ENCODE peak calls at places on chromosomes 1 and 21, in nine cellular contexts. Z is body of pancreas; F is naive thymus-derived CD4-positive, alpha-beta T cell; P is cardiac muscle cell; R is CD8-positive, alpha-beta T cell; K is psoas muscle; N is fibroblast of lung; Y is IMR-90; T is left ventricle myocardium inferior. M is an unnamed sample.
A peak's percentile ranks its signal among the peaks of the same experiment; 100 is the strongest.

GRCh38 chr1:220327106-220327505 is 54.9 kb upstream of the RAB3GAP2 start:
- DNase-seq in Z (no peak), F (no peak), P (no peak), R (no peak), K (no peak), N (no peak), Y (no peak), T (no peak), M (no peak)

GRCh38 chr1:234601217-234602017 is 8.6 kb downstream of the IRF2BP2 start:
- DNase-seq in Z (no peak), F (peak; percentile 73), P (peak; percentile 63), R (no peak), K (no peak), N (peak; percentile 52), Y (peak; percentile 66), T (no peak), M (no peak)

GRCh38 chr1:17195731-17196130 is 9.2 kb upstream of the PADI1 start:
- DNase-seq in Z (no peak), F (no peak), P (no peak), R (no peak), K (peak; percentile 23), N (no peak), Y (no peak), T (no peak), M (no peak)

GRCh38 chr1:164846731-164847691 is 288.0 kb downstream of the PBX1 start:
- DNase-seq in Z (no peak), F (no peak), P (no peak), R (no peak), K (no peak), N (no peak), Y (no peak), T (no peak), M (no peak)

GRCh38 chr1:169368406-169368769 is 393 bp downstream of the BLZF1 start:
- DNase-seq in Z (peak; percentile 19), F (peak; percentile 12), P (no peak), R (no peak), K (no peak), N (peak; percentile 23), Y (peak; percentile 2), T (no peak), M (no peak)

GRCh38 chr1:171817511-171818265 is 23.6 kb upstream of the DNM3 start:
- DNase-seq in Z (no peak), F (no peak), P (peak; percentile 51), R (peak; percentile 10), K (no peak), N (peak; percentile 78), Y (peak; percentile 76), T (no peak), M (no peak)

GRCh38 chr1:41322835-41323234 is 38.4 kb upstream of the FOXO6 start:
- DNase-seq in Z (no peak), F (peak; percentile 6), P (peak; percentile 50), R (no peak), K (peak; percentile 83), N (peak; percentile 23), Y (no peak), T (peak; percentile 44), M (no peak)

GRCh38 chr1:205812271-205812877 is 624 bp downstream of the SLC41A1 start:
- DNase-seq in Z (no peak), F (peak; percentile 24), P (peak; percentile 25), R (peak; percentile 5), K (no peak), N (peak; percentile 22), Y (peak; percentile 13), T (no peak), M (no peak)

GRCh38 chr1:172394167-172394751 is 26.2 kb upstream of the C1orf105 start:
- DNase-seq in Z (no peak), F (peak; percentile 81), P (no peak), R (peak; percentile 61), K (no peak), N (peak; percentile 15), Y (peak; percentile 22), T (no peak), M (no peak)

GRCh38 chr21:27831177-27831576 is 864.3 kb upstream of the ADAMTS5 start:
- DNase-seq in Z (no peak), F (no peak), P (no peak), R (no peak), K (no peak), N (no peak), Y (no peak), T (no peak), M (no peak)

GRCh38 chr1:113676524-113676923 is 82.8 kb downstream of the PHTF1 start:
- DNase-seq in Z (no peak), F (no peak), P (no peak), R (no peak), K (no peak), N (no peak), Y (no peak), T (no peak), M (no peak)

GRCh38 chr1:25622526-25622925 is 5.9 kb downstream of the MAN1C1 start:
- DNase-seq in Z (no peak), F (peak; percentile 65), P (no peak), R (no peak), K (no peak), N (no peak), Y (no peak), T (no peak), M (no peak)

GRCh38 chr1:35572296-35572695 is 818 bp upstream of the TFAP2E start:
- DNase-seq in Z (no peak), F (no peak), P (no peak), R (no peak), K (no peak), N (no peak), Y (no peak), T (no peak), M (no peak)

GRCh38 chr1:35575401-35575958 is 2.4 kb downstream of the TFAP2E start:
- DNase-seq in Z (no peak), F (no peak), P (no peak), R (no peak), K (no peak), N (no peak), Y (no peak), T (no peak), M (no peak)

GRCh38 chr1:35573198-35573775 is at the start of gene TFAP2E:
- DNase-seq in Z (peak; percentile 57), F (no peak), P (peak; percentile 41), R (no peak), K (no peak), N (no peak), Y (no peak), T (no peak), M (no peak)

GRCh38 chr1:35574655-35575400 is 1.7 kb downstream of the TFAP2E start:
- DNase-seq in Z (no peak), F (no peak), P (no peak), R (no peak), K (no peak), N (no peak), Y (no peak), T (no peak), M (no peak)

DNA sequence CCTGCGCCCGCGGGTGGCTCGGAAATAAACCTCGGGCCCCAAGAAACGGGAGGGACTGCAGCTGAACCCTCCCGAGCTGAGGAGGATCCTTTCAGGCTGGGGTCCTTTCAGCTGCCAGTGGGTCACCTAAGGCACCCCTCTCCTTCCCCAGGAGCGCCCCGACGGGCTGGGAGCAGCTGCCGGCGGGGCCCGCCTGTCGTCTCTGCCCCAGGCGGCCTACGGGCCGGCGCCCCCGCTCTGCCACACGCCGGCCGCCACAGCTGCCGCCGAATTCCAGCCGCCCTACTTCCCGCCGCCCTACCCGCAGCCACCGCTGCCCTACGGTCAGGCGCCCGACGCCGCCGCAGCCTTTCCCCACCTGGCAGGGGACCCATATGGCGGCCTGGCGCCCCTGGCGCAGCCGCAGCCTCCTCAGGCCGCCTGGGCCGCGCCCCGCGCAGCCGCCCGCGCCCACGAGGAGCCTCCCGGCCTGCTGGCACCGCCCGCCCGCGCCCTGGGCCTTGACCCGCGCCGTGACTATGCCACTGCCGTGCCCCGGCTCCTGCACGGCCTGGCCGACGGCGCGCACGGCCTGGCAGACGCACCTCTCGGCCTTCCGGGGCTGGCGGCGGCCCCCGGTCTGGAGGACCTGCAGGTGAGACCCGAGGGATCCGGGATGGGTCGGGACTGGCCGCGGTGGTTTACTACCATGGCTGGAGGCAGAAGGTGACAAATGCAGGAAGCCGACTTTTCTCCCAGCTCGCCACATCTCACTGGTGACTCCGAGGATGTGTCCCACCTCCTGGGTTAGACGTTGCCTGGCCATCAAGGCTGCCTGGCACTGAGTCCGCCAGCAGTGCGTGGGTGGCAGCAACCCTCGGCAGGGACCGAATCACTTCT is 901 bp downstream of the TFAP2E start:
- DNase-seq in Z (no peak), F (no peak), P (no peak), R (no peak), K (no peak), N (no peak), Y (no peak), T (no peak), M (no peak)
- H3K4me1 ChIP-seq in Z (peaks cover 13% of the 10 kb centered on the region), F (peaks cover 9% of the 10 kb centered on the region), P (no peaks in the 10 kb centered on the region), R (peaks cover 24% of the 10 kb centered on the region), K (peaks cover 11% of the 10 kb centered on the region), N (no peaks in the 10 kb centered on the region), Y (peaks cover 1% of the 10 kb centered on the region), T (peaks cover 32% of the 10 kb centered on the region), M (peaks cover 3% of the 10 kb centered on the region)

DNA sequence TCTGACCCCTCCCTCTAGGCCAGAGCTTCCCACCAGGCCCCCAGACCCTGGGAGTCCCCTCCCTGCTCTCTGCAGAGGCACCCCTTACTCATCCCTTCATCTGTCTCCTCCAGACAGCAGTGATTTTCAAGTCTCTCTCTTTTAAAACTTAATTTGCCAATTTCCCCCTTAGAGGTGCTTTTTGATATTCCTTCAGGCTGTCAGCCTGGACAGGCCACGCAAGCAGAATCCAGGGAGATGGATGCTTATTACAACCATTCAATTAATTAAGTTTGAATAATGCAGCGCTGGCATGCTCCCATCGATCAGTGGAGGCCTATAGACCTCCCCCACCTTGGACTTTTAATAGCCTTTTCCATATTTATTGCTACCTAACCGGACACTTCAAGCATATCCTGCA is 6.2 kb downstream of the CAMK2N1 start:
- DNase-seq in Z (no peak), F (no peak), P (no peak), R (no peak), K (no peak), N (no peak), Y (no peak), T (no peak), M (no peak)
- H3K27me3 ChIP-seq in Z (peaks cover 6% of the 10 kb centered on the region), F (peaks cover 11% of the 10 kb centered on the region), P (peaks cover 96% of the 10 kb centered on the region), R (peaks cover 38% of the 10 kb centered on the region), K (peaks cover 71% of the 10 kb centered on the region), N (no peaks in the 10 kb centered on the region), Y (no peaks in the 10 kb centered on the region), T (peaks cover 100% of the 10 kb centered on the region), M (peaks cover 4% of the 10 kb centered on the region)

DNA sequence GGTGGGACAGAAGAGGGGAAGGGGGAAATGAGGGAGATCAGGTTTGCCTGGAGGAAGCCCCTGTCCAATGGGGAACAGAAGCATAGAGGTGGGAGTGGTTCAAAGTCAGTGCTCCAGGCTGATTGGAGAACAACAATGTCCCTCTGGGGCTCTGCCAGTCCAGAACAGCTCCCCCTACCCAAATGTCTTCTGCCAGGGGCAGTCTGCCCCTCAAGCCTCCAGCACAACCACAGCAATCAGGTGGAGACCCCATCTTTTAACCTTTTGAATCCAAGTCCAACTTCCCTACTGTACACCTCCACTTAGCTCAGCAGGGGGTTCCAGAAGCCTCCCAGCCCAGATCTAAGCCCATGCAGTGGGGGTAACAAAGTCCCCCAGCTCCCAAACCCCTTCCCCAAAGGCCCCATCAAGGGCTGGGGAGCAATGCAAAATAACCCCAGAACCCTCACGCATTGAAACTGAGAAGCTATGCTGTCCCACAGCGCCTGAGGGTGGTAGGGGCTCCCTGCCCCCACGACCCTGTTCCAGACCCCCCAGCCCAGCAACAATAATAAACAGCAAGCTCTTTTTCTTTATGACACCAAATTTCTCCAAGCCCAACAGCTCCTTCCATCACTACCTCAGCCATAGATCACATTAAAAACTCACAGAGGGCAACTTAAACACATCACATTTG is 3.3 kb downstream of the AHDC1 start:
- DNase-seq in Z (no peak), F (no peak), P (no peak), R (no peak), K (no peak), N (peak; percentile 57), Y (peak; percentile 45), T (no peak), M (no peak)
- H3K4me1 ChIP-seq in Z (peaks cover 50% of the 10 kb centered on the region), F (peaks cover 49% of the 10 kb centered on the region), P (peaks cover 59% of the 10 kb centered on the region), R (peaks cover 77% of the 10 kb centered on the region), K (peaks cover 55% of the 10 kb centered on the region), N (peaks cover 41% of the 10 kb centered on the region), Y (peaks cover 48% of the 10 kb centered on the region), T (peaks cover 96% of the 10 kb centered on the region), M (peaks cover 46% of the 10 kb centered on the region)

GRCh38 chr1:228736844-228737415 is 1.7 kb downstream of the RHOU start:
- DNase-seq in Z (no peak), F (no peak), P (no peak), R (no peak), K (no peak), N (no peak), Y (no peak), T (no peak), M (no peak)
- H3K27me3 ChIP-seq in Z (no peaks in the 10 kb centered on the region), F (no peaks in the 10 kb centered on the region), P (peaks cover 48% of the 10 kb centered on the region), R (no peaks in the 10 kb centered on the region), K (no peaks in the 10 kb centered on the region), N (no peaks in the 10 kb centered on the region), Y (peaks cover 13% of the 10 kb centered on the region), T (no peaks in the 10 kb centered on the region), M (no peaks in the 10 kb centered on the region)

M was measured in thoracic aorta.